ENCODE peak calls at places on chromosomes 12 and 14, in six cellular contexts. Y, S, J, A, M and I are unnamed samples.
A peak's percentile ranks its signal among the peaks of the same experiment; 100 is the strongest.

GRCh38 chr12:49187184-49187583 is 1.7 kb downstream of the TUBA1A start:
- DNase-seq in S (peak; percentile 27), Y (peak; percentile 68), J (no peak), A (peak; percentile 40), M (peak; percentile 78), I (peak; percentile 41)

GRCh38 chr12:124518051-124518932 is 49.1 kb downstream of the NCOR2 start:
- DNase-seq in S (peak; percentile 97), A (peak; percentile 99), M (peak; percentile 99), Y (peak; percentile 99), J (no peak), I (peak; percentile 100)

GRCh38 chr12:125132698-125133400 is 67.6 kb downstream of the AACS start:
- DNase-seq in J (no peak), S (no peak), Y (peak; percentile 16), M (no peak), A (no peak), I (no peak)

GRCh38 chr12:56688846-56689113 is 696 bp upstream of the PTGES3 start:
- DNase-seq in Y (no peak), J (no peak), M (no peak), A (no peak), S (peak; percentile 34), I (no peak)

GRCh38 chr12:11768233-11768965 is 118.9 kb downstream of the ETV6 start:
- DNase-seq in M (no peak), J (no peak), A (no peak), S (no peak), Y (no peak), I (no peak)

GRCh38 chr14:58805057-58805456 is 167.3 kb downstream of the DACT1 start:
- DNase-seq in Y (peak; percentile 93), M (no peak), S (no peak), A (no peak), J (no peak), I (no peak)

GRCh38 chr14:61927015-61927414 is 164.8 kb downstream of the SNAPC1 start:
- DNase-seq in S (peak; percentile 68), Y (no peak), A (no peak), J (no peak), M (no peak), I (peak; percentile 22)

GRCh38 chr12:102356690-102357089 is 123.7 kb downstream of the IGF1 start:
- DNase-seq in Y (no peak), M (no peak), J (no peak), S (no peak), A (no peak), I (no peak)

GRCh38 chr12:31962076-31962475 is 2.9 kb downstream of the RESF1 start:
- DNase-seq in J (no peak), M (no peak), S (no peak), Y (no peak), A (no peak), I (no peak)

GRCh38 chr14:70755655-70756054 is 53.7 kb downstream of the MAP3K9 start:
- DNase-seq in Y (no peak), J (no peak), M (no peak), A (peak; percentile 76), S (peak; percentile 92), I (no peak)

GRCh38 chr12:81668475-81668874 is 90.7 kb downstream of the PPFIA2 start:
- DNase-seq in S (peak; percentile 87), J (no peak), M (no peak), Y (peak; percentile 94), A (peak; percentile 86), I (peak; percentile 65)

GRCh38 chr14:74902941-74903705 is 19.9 kb downstream of the RPS6KL1 start:
- DNase-seq in J (no peak), M (no peak), S (no peak), Y (no peak), A (no peak), I (no peak)

GRCh38 chr12:52924764-52925716 is 20.2 kb upstream of the KRT8 start:
- DNase-seq in A (no peak), S (peak; percentile 65), Y (peak; percentile 54), J (peak; percentile 80), M (no peak), I (peak; percentile 95)

DNA sequence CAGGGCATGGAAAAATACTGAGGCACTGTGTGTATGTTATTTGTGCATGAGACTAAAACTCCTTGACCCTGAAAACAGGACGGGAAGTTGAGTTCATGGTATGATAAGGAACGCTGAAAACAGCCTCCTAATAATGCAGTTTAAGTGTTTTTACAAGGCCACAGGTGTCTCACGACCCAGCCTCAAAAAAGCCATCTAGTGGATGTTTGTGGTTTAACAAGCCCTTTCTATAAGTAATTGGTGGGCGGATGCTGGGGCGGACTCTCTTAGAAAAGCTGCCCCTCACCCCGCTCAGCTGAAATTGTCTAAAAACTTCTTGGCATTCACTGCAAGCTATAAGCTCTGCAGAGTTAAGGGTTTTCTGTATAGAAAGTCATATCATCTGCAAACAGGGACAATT is 184.5 kb downstream of the NUBPL start:
- DNase-seq in S (no peak), Y (no peak), A (no peak), J (no peak), M (no peak), I (no peak)
- TF ChIP-seq CTCF in S (no peak), Y (peak; percentile 11), A (no peak), J (no peak), M (no peak), I (no peak)

GRCh38 chr12:116319316-116319715 is 41.8 kb upstream of the MED13L start:
- DNase-seq in Y (peak; percentile 78), S (no peak), M (no peak), A (no peak), J (no peak), I (no peak)

GRCh38 chr12:116318738-116319050 is 41.2 kb upstream of the MED13L start:
- DNase-seq in Y (no peak), A (peak; percentile 52), S (no peak), M (no peak), J (no peak), I (no peak)

GRCh38 chr12:116320839-116321238 is 43.3 kb upstream of the MED13L start:
- DNase-seq in M (peak; percentile 28), A (no peak), J (no peak), Y (peak; percentile 84), S (peak; percentile 6), I (no peak)

GRCh38 chr12:116317986-116318737 is 40.7 kb upstream of the MED13L start:
- DNase-seq in S (peak; percentile 67), Y (no peak), M (no peak), J (no peak), A (no peak), I (no peak)

GRCh38 chr12:116319851-116320621 is 42.5 kb upstream of the MED13L start:
- DNase-seq in Y (peak; percentile 99), S (peak; percentile 86), M (peak; percentile 72), J (no peak), A (no peak), I (peak; percentile 80)
- H3K4me3 ChIP-seq in Y (no peak overlapping the region), S (no peak overlapping the region), M (no peak overlapping the region), J (no peak overlapping the region), A (no peak overlapping the region), I (no peak overlapping the region)

DNA sequence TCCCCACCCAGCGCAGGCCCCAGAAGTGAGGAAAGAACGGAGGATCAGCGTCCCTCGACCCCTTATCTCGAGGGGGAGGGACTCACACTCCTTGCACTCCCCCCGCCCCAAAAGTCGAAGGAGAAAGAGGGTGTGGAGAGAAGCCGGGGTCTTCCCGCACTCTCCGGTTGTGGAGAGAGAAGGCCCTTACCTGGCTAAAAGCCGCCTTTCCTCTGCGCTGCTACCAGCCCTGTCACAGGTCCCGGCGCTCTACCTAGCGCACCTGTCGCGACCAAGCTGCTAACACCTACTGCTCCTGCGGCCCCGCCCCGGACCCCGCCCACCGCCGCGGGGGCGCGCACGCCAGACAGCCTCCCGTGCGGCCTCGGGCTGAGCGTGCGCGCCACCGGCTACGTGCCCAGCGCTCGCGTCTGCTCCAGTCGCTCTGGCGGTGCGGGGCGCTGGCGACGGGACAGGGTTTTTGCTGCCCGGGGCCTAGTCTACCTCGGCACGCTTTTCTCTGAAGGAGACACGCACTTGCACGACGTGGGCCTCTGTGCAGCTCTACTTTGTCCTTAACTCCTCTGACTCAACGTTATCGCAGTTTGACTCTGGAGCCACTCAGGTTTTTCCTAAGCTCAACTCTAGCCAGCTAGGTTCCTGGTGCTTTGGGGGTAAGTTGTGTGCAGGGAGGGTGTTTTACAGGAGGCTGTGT is at the start of gene LIMA1:
- DNase-seq in A (peak; percentile 49), Y (peak; percentile 73), S (peak; percentile 87), J (peak; percentile 97), M (peak; percentile 90), I (peak; percentile 84)
- TF ChIP-seq CTCF in A (no peak), Y (no peak), S (peak; percentile 8), J (peak; percentile 49), M (no peak), I (peak; percentile 41)

DNA sequence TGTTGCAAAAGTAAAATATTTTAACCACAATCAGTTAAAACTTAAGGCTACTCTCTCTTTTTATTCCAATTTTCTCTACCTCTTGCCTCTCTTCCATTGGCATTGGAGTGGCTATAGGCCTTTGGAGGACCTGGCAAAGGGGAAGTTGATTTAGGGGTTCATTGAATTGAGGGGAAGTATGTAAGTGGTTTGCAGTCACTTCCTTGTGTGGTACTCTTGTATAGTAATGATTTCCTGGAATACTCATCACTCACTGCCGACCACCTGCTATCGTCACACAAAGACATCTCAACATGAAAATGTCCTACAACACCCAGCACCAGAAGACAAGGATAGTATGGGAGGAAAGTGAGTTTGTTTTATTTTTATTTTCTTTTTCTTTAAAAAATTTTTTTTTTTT is 45.7 kb upstream of the CPM start:
- DNase-seq in J (no peak), S (no peak), M (no peak), A (no peak), Y (no peak), I (no peak)
- H3K4me3 ChIP-seq in J (no peak overlapping the region), S (no peak overlapping the region), M (no peak overlapping the region), A (no peak overlapping the region), Y (no peak overlapping the region), I (no peak overlapping the region)

DNA sequence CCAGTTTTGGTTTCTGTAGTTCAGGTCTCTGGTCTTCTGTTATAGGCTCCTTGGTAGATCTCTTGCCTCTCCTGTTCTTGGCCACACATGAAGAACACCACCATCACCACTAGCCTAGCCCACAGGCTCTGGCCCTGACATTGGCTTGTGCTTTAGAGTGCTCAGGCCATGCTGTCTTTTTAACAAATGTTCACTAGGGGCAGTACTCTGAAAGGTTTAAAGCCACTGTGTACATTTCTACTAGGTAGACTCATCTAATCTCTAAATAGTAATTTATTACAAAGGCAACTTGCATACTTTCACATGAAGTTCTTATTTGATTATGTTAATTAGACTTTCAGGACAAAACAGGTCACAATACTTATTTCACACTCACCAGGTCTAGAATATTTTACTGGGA is 38.3 kb downstream of the PDE6H start:
- DNase-seq in A (no peak), S (no peak), M (no peak), J (no peak), Y (peak; percentile 12), I (no peak)
- TF ChIP-seq CTCF in A (peak; percentile 34), S (no peak), M (no peak), J (no peak), Y (peak; percentile 28), I (peak; percentile 27)

DNA sequence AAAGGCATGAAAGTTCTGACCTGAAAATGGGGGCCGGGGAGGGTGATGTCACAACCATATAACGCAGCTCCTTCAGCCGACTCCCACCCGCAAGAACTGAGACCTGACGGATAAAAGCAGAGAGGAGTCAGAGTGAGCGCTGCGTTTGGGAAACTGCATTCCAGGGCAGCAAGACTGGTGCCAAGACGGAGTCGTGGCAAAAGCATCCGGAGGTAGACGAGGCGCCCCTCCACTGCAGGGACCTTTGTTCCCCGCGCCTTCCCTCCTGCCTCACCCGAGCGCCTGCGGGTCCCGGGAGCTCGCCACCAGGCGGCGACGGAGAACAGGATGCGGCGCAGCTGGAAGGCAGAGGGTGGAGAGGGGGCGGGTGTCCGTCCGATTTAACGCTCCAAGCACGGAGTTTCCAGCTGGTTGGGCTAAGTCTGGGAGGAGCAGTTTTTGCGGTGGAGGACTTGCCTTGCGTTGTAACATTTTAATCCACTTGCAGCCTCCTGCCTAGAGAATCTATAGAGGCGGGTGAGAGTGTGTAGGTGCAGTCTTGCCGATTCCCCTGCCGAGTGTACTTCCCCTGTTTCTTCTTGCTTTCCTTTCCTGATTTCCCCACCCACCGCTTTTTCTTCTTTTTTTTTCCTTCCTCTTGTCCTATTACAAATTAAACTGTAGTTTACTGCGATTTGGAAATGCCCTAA is 1.2 kb upstream of the CPNE8 start:
- DNase-seq in S (peak; percentile 91), A (peak; percentile 71), J (peak; percentile 54), M (peak; percentile 90), Y (peak; percentile 89), I (peak; percentile 92)
- H3K4me3 ChIP-seq in S (peak overlapping the region; percentile 86), A (peak overlapping the region; percentile 85), J (peak overlapping the region; percentile 58), M (peak overlapping the region; percentile 59), Y (peak overlapping the region; percentile 90), I (peak overlapping the region; percentile 83)